ENCODE peak calls at places on chromosomes 5 and 9, in four cellular contexts. One of them, this sample, is unnamed.

GRCh38 chr9:121568541-121569265 is 69.1 kb upstream of the GGTA1 start:
- DNase-seq in lower lobe of right lung: no peak
- DNase-seq in fibroblast of pulmonary artery: peak
- DNase-seq in A549: no peak
- DNase-seq in this sample: no peak

GRCh38 chr5:113161806-113162205 is 185.2 kb downstream of the DCP2 start:
- DNase-seq in A549: no peak
- DNase-seq in lower lobe of right lung: no peak
- DNase-seq in fibroblast of pulmonary artery: no peak
- DNase-seq in this sample: no peak

GRCh38 chr5:32642276-32643002 is 57.1 kb downstream of the SUB1 start:
- DNase-seq in fibroblast of pulmonary artery: peak
- DNase-seq in lower lobe of right lung: no peak
- DNase-seq in A549: peak
- DNase-seq in this sample: no peak

GRCh38 chr9:136693490-136694162 is 6.4 kb upstream of the AGPAT2 start:
- DNase-seq in lower lobe of right lung: peak
- DNase-seq in A549: peak
- DNase-seq in fibroblast of pulmonary artery: no peak
- DNase-seq in this sample: no peak

GRCh38 chr9:77647659-77648457 is at the start of gene GNA14:
- DNase-seq in lower lobe of right lung: no peak
- DNase-seq in fibroblast of pulmonary artery: peak
- DNase-seq in A549: no peak
- DNase-seq in this sample: no peak

GRCh38 chr5:59560553-59560952 is 333.0 kb downstream of the PDE4D start:
- DNase-seq in A549: no peak
- DNase-seq in lower lobe of right lung: no peak
- DNase-seq in fibroblast of pulmonary artery: no peak
- DNase-seq in this sample: no peak

GRCh38 chr9:88387733-88388202 is 476 bp upstream of the SPIN1 start:
- DNase-seq in A549: peak
- DNase-seq in fibroblast of pulmonary artery: peak
- DNase-seq in lower lobe of right lung: peak
- DNase-seq in this sample: no peak

GRCh38 chr5:100188339-100188738 is 346.8 kb upstream of the FAM174A start:
- DNase-seq in fibroblast of pulmonary artery: no peak
- DNase-seq in lower lobe of right lung: no peak
- DNase-seq in A549: peak
- DNase-seq in this sample: no peak

GRCh38 chr9:70257991-70258691 is 637 bp upstream of the SMC5 start:
- DNase-seq in A549: no peak
- DNase-seq in lower lobe of right lung: peak
- DNase-seq in fibroblast of pulmonary artery: peak
- DNase-seq in this sample: no peak

GRCh38 chr9:129459550-129460322 is 161.2 kb downstream of the C9orf50 start:
- DNase-seq in A549: no peak
- DNase-seq in lower lobe of right lung: no peak
- DNase-seq in fibroblast of pulmonary artery: no peak
- DNase-seq in this sample: no peak

GRCh38 chr9:130565792-130566191 is 13.6 kb upstream of the FUBP3 start:
- DNase-seq in lower lobe of right lung: no peak
- DNase-seq in fibroblast of pulmonary artery: peak
- DNase-seq in A549: no peak
- DNase-seq in this sample: no peak

GRCh38 chr5:117833666-117834065 is 1154.7 kb downstream of the DTWD2 start:
- DNase-seq in A549: no peak
- DNase-seq in lower lobe of right lung: no peak
- DNase-seq in fibroblast of pulmonary artery: no peak
- DNase-seq in this sample: no peak

GRCh38 chr9:124795881-124796415 is 19.0 kb downstream of the OLFML2A start:
- DNase-seq in fibroblast of pulmonary artery: peak
- DNase-seq in lower lobe of right lung: no peak
- DNase-seq in A549: no peak
- DNase-seq in this sample: no peak

GRCh38 chr9:16901589-16901988 is 31.1 kb upstream of the BNC2 start:
- DNase-seq in fibroblast of pulmonary artery: peak
- DNase-seq in lower lobe of right lung: no peak
- DNase-seq in A549: no peak
- DNase-seq in this sample: no peak

GRCh38 chr5:134647750-134648424 is 698 bp upstream of the SEC24A start:
- DNase-seq in fibroblast of pulmonary artery: peak
- DNase-seq in A549: no peak
- DNase-seq in lower lobe of right lung: no peak
- DNase-seq in this sample: no peak

GRCh38 chr9:27311184-27311583 is 14.2 kb upstream of the EQTN start:
- DNase-seq in lower lobe of right lung: no peak
- DNase-seq in fibroblast of pulmonary artery: no peak
- DNase-seq in A549: no peak
- DNase-seq in this sample: no peak

GRCh38 chr5:131899686-131900085 is 45.8 kb downstream of the MEIKIN start:
- DNase-seq in fibroblast of pulmonary artery: peak
- DNase-seq in A549: no peak
- DNase-seq in lower lobe of right lung: no peak
- DNase-seq in this sample: no peak

GRCh38 chr5:177333420-177334154 is 17.9 kb downstream of the LMAN2 start:
- DNase-seq in lower lobe of right lung: peak
- DNase-seq in A549: no peak
- DNase-seq in fibroblast of pulmonary artery: no peak
- DNase-seq in this sample: no peak

GRCh38 chr9:99140685-99141314 is 35.9 kb downstream of the TGFBR1 start:
- DNase-seq in A549: peak
- DNase-seq in lower lobe of right lung: no peak
- DNase-seq in fibroblast of pulmonary artery: peak
- DNase-seq in this sample: peak

GRCh38 chr9:121817476-121817875 is 166.0 kb downstream of the DAB2IP start:
- DNase-seq in fibroblast of pulmonary artery: no peak
- DNase-seq in lower lobe of right lung: no peak
- DNase-seq in A549: no peak
- DNase-seq in this sample: no peak

GRCh38 chr9:101421653-101422065 is 13.9 kb downstream of the ALDOB start:
- DNase-seq in fibroblast of pulmonary artery: no peak
- DNase-seq in lower lobe of right lung: peak
- DNase-seq in A549: peak
- DNase-seq in this sample: no peak

GRCh38 chr5:126527158-126527557 is 67.9 kb downstream of the ALDH7A1 start:
- DNase-seq in lower lobe of right lung: no peak
- DNase-seq in fibroblast of pulmonary artery: no peak
- DNase-seq in A549: no peak
- DNase-seq in this sample: no peak

GRCh38 chr5:94983861-94984535 is 300.9 kb downstream of the MCTP1 start:
- DNase-seq in lower lobe of right lung: no peak
- DNase-seq in fibroblast of pulmonary artery: peak
- DNase-seq in A549: no peak
- DNase-seq in this sample: peak

GRCh38 chr5:114450516-114450909 is 88.6 kb downstream of the KCNN2 start:
- DNase-seq in A549: no peak
- DNase-seq in lower lobe of right lung: no peak
- DNase-seq in fibroblast of pulmonary artery: peak
- DNase-seq in this sample: peak

GRCh38 chr5:59099270-59099994 is 516.6 kb downstream of the RAB3C start:
- DNase-seq in fibroblast of pulmonary artery: peak
- DNase-seq in lower lobe of right lung: no peak
- DNase-seq in A549: peak
- DNase-seq in this sample: no peak

GRCh38 chr9:85142461-85143401 is 473.2 kb downstream of the NTRK2 start:
- DNase-seq in fibroblast of pulmonary artery: peak
- DNase-seq in A549: peak
- DNase-seq in lower lobe of right lung: peak
- DNase-seq in this sample: no peak
- TF ChIP-seq CTCF in fibroblast of pulmonary artery: peak
- TF ChIP-seq CTCF in A549: peak
- TF ChIP-seq CTCF in lower lobe of right lung: peak
- TF ChIP-seq CTCF in this sample: peak

GRCh38 chr5:61732796-61733195 is 400.7 kb downstream of the ZSWIM6 start:
- DNase-seq in lower lobe of right lung: no peak
- DNase-seq in A549: no peak
- DNase-seq in fibroblast of pulmonary artery: no peak
- DNase-seq in this sample: no peak

GRCh38 chr5:61734001-61734400 is 401.9 kb downstream of the ZSWIM6 start:
- DNase-seq in lower lobe of right lung: no peak
- DNase-seq in fibroblast of pulmonary artery: no peak
- DNase-seq in A549: no peak
- DNase-seq in this sample: no peak

GRCh38 chr5:61735999-61736398 is 403.9 kb downstream of the ZSWIM6 start:
- DNase-seq in A549: no peak
- DNase-seq in fibroblast of pulmonary artery: no peak
- DNase-seq in lower lobe of right lung: no peak
- DNase-seq in this sample: no peak

GRCh38 chr5:61735531-61735930 is 403.5 kb downstream of the ZSWIM6 start:
- DNase-seq in lower lobe of right lung: no peak
- DNase-seq in A549: no peak
- DNase-seq in fibroblast of pulmonary artery: no peak
- DNase-seq in this sample: no peak

GRCh38 chr5:61734966-61735365 is 402.9 kb downstream of the ZSWIM6 start:
- DNase-seq in A549: no peak
- DNase-seq in fibroblast of pulmonary artery: no peak
- DNase-seq in lower lobe of right lung: no peak
- DNase-seq in this sample: no peak
- TF ChIP-seq CTCF in A549: no peak
- TF ChIP-seq CTCF in fibroblast of pulmonary artery: no peak
- TF ChIP-seq CTCF in lower lobe of right lung: no peak
- TF ChIP-seq CTCF in this sample: no peak

DNA sequence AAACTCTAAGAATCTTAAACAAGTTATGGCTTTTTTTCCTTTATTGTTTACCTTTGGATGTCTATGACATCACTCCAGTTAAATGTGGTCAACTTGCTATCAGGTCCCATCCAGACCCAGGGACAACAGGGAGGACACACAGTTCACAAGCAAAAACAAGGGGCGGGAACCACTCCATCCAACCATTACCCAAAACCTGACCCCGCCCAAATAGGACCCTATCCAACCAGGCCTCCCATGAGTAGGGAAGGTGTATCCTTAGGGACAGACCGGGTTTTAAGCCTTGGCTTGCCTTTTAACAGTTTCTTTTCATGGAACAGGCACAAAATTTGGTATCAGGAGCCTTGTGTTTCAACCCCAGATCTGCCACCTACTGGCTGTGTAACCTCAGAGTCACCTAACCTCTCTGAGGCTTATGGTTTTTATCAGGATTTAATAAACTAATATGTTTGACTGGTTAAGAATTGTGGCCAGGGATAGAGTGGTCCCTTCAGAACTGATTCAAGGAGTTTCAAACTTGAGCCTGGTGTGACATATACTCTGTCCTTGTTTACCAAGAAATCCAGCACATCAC is 127.7 kb upstream of the RAD23B start:
- DNase-seq in lower lobe of right lung: no peak
- DNase-seq in fibroblast of pulmonary artery: no peak
- DNase-seq in A549: no peak
- DNase-seq in this sample: no peak
- TF ChIP-seq CTCF in lower lobe of right lung: no peak
- TF ChIP-seq CTCF in fibroblast of pulmonary artery: peak
- TF ChIP-seq CTCF in A549: no peak
- TF ChIP-seq CTCF in this sample: peak

DNA sequence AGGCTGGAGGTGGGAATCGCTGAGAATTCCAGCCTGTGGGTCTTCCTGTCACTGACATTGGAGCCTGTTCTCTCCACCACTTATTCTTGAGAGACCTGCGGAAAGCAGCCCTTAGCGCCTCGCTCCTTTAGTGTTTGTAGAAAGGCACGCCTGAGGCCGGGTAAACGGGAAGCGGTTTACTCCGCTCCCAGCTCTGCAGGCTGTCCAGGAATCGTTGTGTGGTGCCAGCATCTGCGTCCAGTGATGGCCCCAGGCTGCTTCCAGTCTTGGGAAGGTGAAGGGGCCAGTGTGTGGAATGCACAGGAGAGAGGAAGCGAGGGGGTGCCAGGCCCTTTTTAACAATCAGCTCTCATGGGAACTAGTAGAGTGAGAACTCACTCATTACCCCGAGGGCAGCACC is 44.6 kb upstream of the FCN2 start:
- DNase-seq in lower lobe of right lung: no peak
- DNase-seq in A549: no peak
- DNase-seq in fibroblast of pulmonary artery: no peak
- DNase-seq in this sample: no peak
- TF ChIP-seq CTCF in lower lobe of right lung: no peak
- TF ChIP-seq CTCF in A549: no peak
- TF ChIP-seq CTCF in fibroblast of pulmonary artery: no peak
- TF ChIP-seq CTCF in this sample: no peak

GRCh38 chr5:37724395-37725125 is 115.3 kb downstream of the GDNF start:
- DNase-seq in A549: no peak
- DNase-seq in fibroblast of pulmonary artery: peak
- DNase-seq in lower lobe of right lung: no peak
- DNase-seq in this sample: no peak
- TF ChIP-seq CTCF in A549: no peak
- TF ChIP-seq CTCF in fibroblast of pulmonary artery: no peak
- TF ChIP-seq CTCF in lower lobe of right lung: no peak
- TF ChIP-seq CTCF in this sample: no peak

DNA sequence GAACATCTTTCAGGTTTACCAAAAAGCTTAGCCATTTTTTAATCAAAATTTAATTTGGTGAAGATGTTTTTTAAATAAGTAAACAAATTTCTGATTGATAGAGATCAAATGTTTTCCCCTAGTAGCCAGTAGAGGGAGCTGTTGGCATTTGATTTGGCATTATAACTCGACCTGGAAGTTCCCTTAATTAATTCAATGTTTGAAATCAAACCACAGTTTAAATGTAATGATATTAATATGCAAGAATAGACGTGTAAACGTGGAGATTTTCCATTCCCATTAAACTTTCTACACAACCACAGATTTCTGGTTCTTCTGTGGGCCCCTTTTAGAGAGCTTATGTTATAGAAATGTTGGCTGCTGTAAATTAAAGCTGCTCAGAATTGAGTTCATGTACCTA is 148.1 kb upstream of the MPDZ start:
- DNase-seq in A549: peak
- DNase-seq in fibroblast of pulmonary artery: peak
- DNase-seq in lower lobe of right lung: no peak
- DNase-seq in this sample: peak
- TF ChIP-seq CTCF in A549: peak
- TF ChIP-seq CTCF in fibroblast of pulmonary artery: peak
- TF ChIP-seq CTCF in lower lobe of right lung: peak
- TF ChIP-seq CTCF in this sample: peak

DNA sequence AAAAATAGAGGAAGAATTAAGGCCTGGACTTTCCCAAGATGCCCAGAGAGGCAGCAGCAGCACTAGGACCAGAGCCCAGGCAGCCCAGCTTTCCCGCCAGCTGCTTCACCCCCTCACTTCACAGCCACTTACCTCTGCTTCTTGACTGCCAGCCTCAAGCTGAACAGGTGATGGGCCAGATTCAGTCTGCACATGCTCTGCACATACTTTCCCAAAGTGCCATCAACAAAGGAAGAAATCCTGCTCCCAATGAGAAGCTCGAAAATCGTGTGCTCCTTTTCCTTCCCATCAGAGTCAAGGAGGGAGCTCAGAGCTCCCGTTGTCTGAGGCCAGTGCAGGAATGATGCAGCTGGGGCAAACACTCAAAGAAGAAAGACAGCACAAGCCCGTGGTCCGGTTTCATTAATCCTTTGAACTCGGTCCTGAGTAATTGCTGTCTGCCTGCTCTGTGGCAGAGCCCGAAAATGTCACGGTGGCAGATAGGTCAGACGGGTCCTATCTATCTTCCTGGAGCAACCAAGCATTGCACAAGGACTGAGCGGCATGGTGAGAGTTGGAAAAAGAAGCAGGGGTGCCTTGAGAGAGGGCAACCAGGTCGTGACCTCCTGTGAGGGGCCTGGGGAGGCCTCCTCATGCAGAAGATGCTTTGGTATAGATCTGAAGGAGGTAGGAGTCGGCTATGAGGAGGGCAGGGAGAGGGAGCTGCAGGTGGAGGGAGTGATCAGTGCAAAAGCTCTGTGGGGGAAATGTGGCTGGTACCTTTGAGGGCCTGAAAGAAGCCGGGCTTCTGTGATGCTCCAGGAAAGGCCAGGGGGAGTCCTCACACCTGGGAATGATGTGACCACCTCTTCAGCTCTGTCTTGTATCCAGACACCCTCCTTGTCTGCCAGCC is 3.8 kb upstream of the SLC25A48 start:
- DNase-seq in fibroblast of pulmonary artery: no peak
- DNase-seq in lower lobe of right lung: no peak
- DNase-seq in A549: no peak
- DNase-seq in this sample: no peak
- TF ChIP-seq CTCF in fibroblast of pulmonary artery: no peak
- TF ChIP-seq CTCF in lower lobe of right lung: no peak
- TF ChIP-seq CTCF in A549: no peak
- TF ChIP-seq CTCF in this sample: no peak